ENCODE peak calls at places on chromosomes 4 and X, in eight cellular contexts. One of them, this sample, is unnamed.

GRCh38 chr4:147780137-147780777 is 48.4 kb downstream of the ARHGAP10 start:
- DNase-seq in pancreas: no peak
- DNase-seq in Karpas-422: peak; percentile 45
- DNase-seq in IMR-90: no peak
- DNase-seq in NT2/D1: no peak
- DNase-seq in cardiac fibroblast: no peak
- DNase-seq in AG04450: no peak
- DNase-seq in AG10803: no peak
- DNase-seq in this sample: no peak

GRCh38 chr4:120785202-120785601 is 137.3 kb downstream of the PRDM5 start:
- DNase-seq in cardiac fibroblast: no peak
- DNase-seq in Karpas-422: no peak
- DNase-seq in AG10803: no peak
- DNase-seq in pancreas: no peak
- DNase-seq in AG04450: no peak
- DNase-seq in NT2/D1: no peak
- DNase-seq in IMR-90: no peak
- DNase-seq in this sample: no peak

GRCh38 chr4:88866862-88867550 is 169.4 kb upstream of the NAP1L5 start:
- DNase-seq in pancreas: no peak
- DNase-seq in AG04450: no peak
- DNase-seq in IMR-90: peak; percentile 61
- DNase-seq in AG10803: no peak
- DNase-seq in cardiac fibroblast: peak; percentile 83
- DNase-seq in NT2/D1: no peak
- DNase-seq in Karpas-422: no peak
- DNase-seq in this sample: no peak

GRCh38 chrX:134608153-134608552 is 50.1 kb downstream of the PLAC1 start:
- DNase-seq in cardiac fibroblast: no peak
- DNase-seq in AG04450: no peak
- DNase-seq in pancreas: no peak
- DNase-seq in AG10803: no peak
- DNase-seq in NT2/D1: no peak
- DNase-seq in IMR-90: no peak
- DNase-seq in Karpas-422: no peak
- DNase-seq in this sample: no peak

GRCh38 chrX:124555036-124555595 is 208.8 kb downstream of the SH2D1A start:
- DNase-seq in IMR-90: peak; percentile 68
- DNase-seq in AG04450: peak; percentile 39
- DNase-seq in NT2/D1: no peak
- DNase-seq in pancreas: no peak
- DNase-seq in cardiac fibroblast: peak; percentile 8
- DNase-seq in AG10803: peak; percentile 71
- DNase-seq in Karpas-422: no peak
- DNase-seq in this sample: no peak

GRCh38 chrX:148161661-148162060 is 180.5 kb downstream of the FMR1NB start:
- DNase-seq in cardiac fibroblast: no peak
- DNase-seq in AG04450: no peak
- DNase-seq in AG10803: no peak
- DNase-seq in Karpas-422: no peak
- DNase-seq in NT2/D1: no peak
- DNase-seq in IMR-90: no peak
- DNase-seq in pancreas: no peak
- DNase-seq in this sample: no peak

GRCh38 chrX:26651755-26652154 is 435.8 kb downstream of the MAGEB5 start:
- DNase-seq in AG10803: no peak
- DNase-seq in pancreas: no peak
- DNase-seq in AG04450: no peak
- DNase-seq in cardiac fibroblast: peak; percentile 6
- DNase-seq in NT2/D1: no peak
- DNase-seq in Karpas-422: peak; percentile 71
- DNase-seq in IMR-90: no peak
- DNase-seq in this sample: no peak

GRCh38 chr4:140865253-140865652 is 109.1 kb upstream of the TBC1D9 start:
- DNase-seq in NT2/D1: no peak
- DNase-seq in Karpas-422: no peak
- DNase-seq in pancreas: no peak
- DNase-seq in IMR-90: no peak
- DNase-seq in AG04450: no peak
- DNase-seq in cardiac fibroblast: no peak
- DNase-seq in AG10803: no peak
- DNase-seq in this sample: no peak

GRCh38 chr4:177554966-177555574 is 112.8 kb upstream of the AGA start:
- DNase-seq in pancreas: peak; percentile 21
- DNase-seq in IMR-90: peak; percentile 50
- DNase-seq in cardiac fibroblast: peak; percentile 50
- DNase-seq in AG10803: peak; percentile 24
- DNase-seq in NT2/D1: no peak
- DNase-seq in AG04450: no peak
- DNase-seq in Karpas-422: peak; percentile 53
- DNase-seq in this sample: peak; percentile 12

GRCh38 chr4:169115897-169116254 is 105.8 kb upstream of the CBR4 start:
- DNase-seq in Karpas-422: no peak
- DNase-seq in pancreas: peak; percentile 62
- DNase-seq in AG10803: peak; percentile 97
- DNase-seq in NT2/D1: no peak
- DNase-seq in AG04450: peak; percentile 89
- DNase-seq in cardiac fibroblast: peak; percentile 98
- DNase-seq in IMR-90: peak; percentile 99
- DNase-seq in this sample: no peak

GRCh38 chr4:21992330-21992729 is 43.8 kb upstream of the KCNIP4 start:
- DNase-seq in cardiac fibroblast: peak; percentile 5
- DNase-seq in NT2/D1: no peak
- DNase-seq in AG10803: peak; percentile 40
- DNase-seq in AG04450: no peak
- DNase-seq in IMR-90: no peak
- DNase-seq in Karpas-422: no peak
- DNase-seq in pancreas: no peak
- DNase-seq in this sample: no peak

GRCh38 chrX:53056292-53056691 is 7.7 kb downstream of the GPR173 start:
- DNase-seq in Karpas-422: no peak
- DNase-seq in pancreas: no peak
- DNase-seq in AG04450: no peak
- DNase-seq in IMR-90: peak; percentile 45
- DNase-seq in cardiac fibroblast: peak; percentile 12
- DNase-seq in AG10803: no peak
- DNase-seq in NT2/D1: no peak
- DNase-seq in this sample: no peak

GRCh38 chrX:9610774-9611392 is 146.0 kb downstream of the TBL1X start:
- DNase-seq in NT2/D1: no peak
- DNase-seq in AG10803: peak; percentile 22
- DNase-seq in pancreas: no peak
- DNase-seq in Karpas-422: no peak
- DNase-seq in AG04450: no peak
- DNase-seq in IMR-90: peak; percentile 40
- DNase-seq in cardiac fibroblast: peak; percentile 40
- DNase-seq in this sample: no peak

GRCh38 chrX:154046262-154046771 is 26.6 kb upstream of the IRAK1 start:
- DNase-seq in AG10803: peak; percentile 87
- DNase-seq in cardiac fibroblast: peak; percentile 78
- DNase-seq in IMR-90: peak; percentile 86
- DNase-seq in NT2/D1: no peak
- DNase-seq in AG04450: peak; percentile 48
- DNase-seq in Karpas-422: no peak
- DNase-seq in pancreas: no peak
- DNase-seq in this sample: no peak

GRCh38 chrX:111719426-111720210 is 38.6 kb downstream of the ALG13 start:
- DNase-seq in cardiac fibroblast: peak; percentile 5
- DNase-seq in Karpas-422: peak; percentile 62
- DNase-seq in IMR-90: peak; percentile 16
- DNase-seq in pancreas: no peak
- DNase-seq in AG10803: peak; percentile 1
- DNase-seq in NT2/D1: no peak
- DNase-seq in AG04450: no peak
- DNase-seq in this sample: no peak

GRCh38 chr4:76087007-76087769 is 12.7 kb downstream of the ART3 start:
- DNase-seq in Karpas-422: no peak
- DNase-seq in IMR-90: peak; percentile 61
- DNase-seq in AG04450: peak; percentile 7
- DNase-seq in AG10803: peak; percentile 40
- DNase-seq in pancreas: peak; percentile 65
- DNase-seq in cardiac fibroblast: peak; percentile 79
- DNase-seq in NT2/D1: peak; percentile 59
- DNase-seq in this sample: peak; percentile 63
- H3K4me3 ChIP-seq in Karpas-422: no peak overlapping the region
- H3K4me3 ChIP-seq in IMR-90: no peak overlapping the region
- H3K4me3 ChIP-seq in AG04450: no peak overlapping the region
- H3K4me3 ChIP-seq in AG10803: no peak overlapping the region
- H3K4me3 ChIP-seq in pancreas: peak overlapping the region; percentile 11
- H3K4me3 ChIP-seq in cardiac fibroblast: no peak overlapping the region
- H3K4me3 ChIP-seq in NT2/D1: no peak overlapping the region
- H3K4me3 ChIP-seq in this sample: no peak overlapping the region

GRCh38 chrX:119989905-119990408 is 46.4 kb upstream of the NKAP start:
- DNase-seq in IMR-90: no peak
- DNase-seq in pancreas: no peak
- DNase-seq in NT2/D1: no peak
- DNase-seq in cardiac fibroblast: no peak
- DNase-seq in AG04450: no peak
- DNase-seq in Karpas-422: no peak
- DNase-seq in AG10803: no peak
- DNase-seq in this sample: no peak
- H3K4me3 ChIP-seq in IMR-90: no peak overlapping the region
- H3K4me3 ChIP-seq in pancreas: peak overlapping the region; percentile 46
- H3K4me3 ChIP-seq in NT2/D1: peak overlapping the region; percentile 61
- H3K4me3 ChIP-seq in cardiac fibroblast: no peak overlapping the region
- H3K4me3 ChIP-seq in AG04450: no peak overlapping the region
- H3K4me3 ChIP-seq in Karpas-422: no peak overlapping the region
- H3K4me3 ChIP-seq in AG10803: no peak overlapping the region
- H3K4me3 ChIP-seq in this sample: no peak overlapping the region

GRCh38 chrX:39720945-39721344 is 376.8 kb downstream of the BCOR start:
- DNase-seq in IMR-90: no peak
- DNase-seq in Karpas-422: no peak
- DNase-seq in NT2/D1: no peak
- DNase-seq in AG10803: no peak
- DNase-seq in pancreas: no peak
- DNase-seq in cardiac fibroblast: no peak
- DNase-seq in AG04450: no peak
- DNase-seq in this sample: no peak

GRCh38 chrX:39716802-39717540 is 380.8 kb downstream of the BCOR start:
- DNase-seq in IMR-90: no peak
- DNase-seq in cardiac fibroblast: no peak
- DNase-seq in Karpas-422: no peak
- DNase-seq in AG10803: no peak
- DNase-seq in NT2/D1: no peak
- DNase-seq in pancreas: no peak
- DNase-seq in AG04450: no peak
- DNase-seq in this sample: no peak

GRCh38 chrX:39718951-39719350 is 378.8 kb downstream of the BCOR start:
- DNase-seq in pancreas: no peak
- DNase-seq in cardiac fibroblast: no peak
- DNase-seq in Karpas-422: no peak
- DNase-seq in AG04450: no peak
- DNase-seq in NT2/D1: no peak
- DNase-seq in AG10803: no peak
- DNase-seq in IMR-90: no peak
- DNase-seq in this sample: no peak

GRCh38 chrX:39714471-39714870 is 383.3 kb downstream of the BCOR start:
- DNase-seq in pancreas: no peak
- DNase-seq in Karpas-422: no peak
- DNase-seq in IMR-90: no peak
- DNase-seq in cardiac fibroblast: no peak
- DNase-seq in AG04450: no peak
- DNase-seq in AG10803: no peak
- DNase-seq in NT2/D1: no peak
- DNase-seq in this sample: no peak

GRCh38 chrX:39716401-39716800 is 381.4 kb downstream of the BCOR start:
- DNase-seq in cardiac fibroblast: no peak
- DNase-seq in pancreas: no peak
- DNase-seq in NT2/D1: no peak
- DNase-seq in AG04450: no peak
- DNase-seq in Karpas-422: no peak
- DNase-seq in AG10803: no peak
- DNase-seq in IMR-90: no peak
- DNase-seq in this sample: no peak
- H3K4me3 ChIP-seq in cardiac fibroblast: no peak overlapping the region
- H3K4me3 ChIP-seq in pancreas: no peak overlapping the region
- H3K4me3 ChIP-seq in NT2/D1: no peak overlapping the region
- H3K4me3 ChIP-seq in AG04450: no peak overlapping the region
- H3K4me3 ChIP-seq in Karpas-422: no peak overlapping the region
- H3K4me3 ChIP-seq in AG10803: no peak overlapping the region
- H3K4me3 ChIP-seq in IMR-90: no peak overlapping the region
- H3K4me3 ChIP-seq in this sample: no peak overlapping the region

GRCh38 chr4:20192754-20193521 is 58.8 kb upstream of the SLIT2 start:
- DNase-seq in IMR-90: peak; percentile 59
- DNase-seq in cardiac fibroblast: peak; percentile 70
- DNase-seq in AG04450: no peak
- DNase-seq in NT2/D1: no peak
- DNase-seq in Karpas-422: no peak
- DNase-seq in AG10803: peak; percentile 17
- DNase-seq in pancreas: no peak
- DNase-seq in this sample: no peak

GRCh38 chr4:20193522-20193902 is 58.2 kb upstream of the SLIT2 start:
- DNase-seq in AG10803: no peak
- DNase-seq in pancreas: no peak
- DNase-seq in cardiac fibroblast: peak; percentile 40
- DNase-seq in NT2/D1: no peak
- DNase-seq in IMR-90: no peak
- DNase-seq in Karpas-422: no peak
- DNase-seq in AG04450: no peak
- DNase-seq in this sample: no peak

GRCh38 chr4:20196476-20196875 is 55.2 kb upstream of the SLIT2 start:
- DNase-seq in IMR-90: peak; percentile 32
- DNase-seq in pancreas: no peak
- DNase-seq in NT2/D1: no peak
- DNase-seq in cardiac fibroblast: peak; percentile 62
- DNase-seq in AG04450: no peak
- DNase-seq in Karpas-422: no peak
- DNase-seq in AG10803: no peak
- DNase-seq in this sample: no peak

GRCh38 chr4:20194079-20195013 is 57.4 kb upstream of the SLIT2 start:
- DNase-seq in AG10803: peak; percentile 89
- DNase-seq in IMR-90: peak; percentile 91
- DNase-seq in Karpas-422: no peak
- DNase-seq in AG04450: peak; percentile 56
- DNase-seq in cardiac fibroblast: peak; percentile 91
- DNase-seq in pancreas: no peak
- DNase-seq in NT2/D1: no peak
- DNase-seq in this sample: no peak

DNA sequence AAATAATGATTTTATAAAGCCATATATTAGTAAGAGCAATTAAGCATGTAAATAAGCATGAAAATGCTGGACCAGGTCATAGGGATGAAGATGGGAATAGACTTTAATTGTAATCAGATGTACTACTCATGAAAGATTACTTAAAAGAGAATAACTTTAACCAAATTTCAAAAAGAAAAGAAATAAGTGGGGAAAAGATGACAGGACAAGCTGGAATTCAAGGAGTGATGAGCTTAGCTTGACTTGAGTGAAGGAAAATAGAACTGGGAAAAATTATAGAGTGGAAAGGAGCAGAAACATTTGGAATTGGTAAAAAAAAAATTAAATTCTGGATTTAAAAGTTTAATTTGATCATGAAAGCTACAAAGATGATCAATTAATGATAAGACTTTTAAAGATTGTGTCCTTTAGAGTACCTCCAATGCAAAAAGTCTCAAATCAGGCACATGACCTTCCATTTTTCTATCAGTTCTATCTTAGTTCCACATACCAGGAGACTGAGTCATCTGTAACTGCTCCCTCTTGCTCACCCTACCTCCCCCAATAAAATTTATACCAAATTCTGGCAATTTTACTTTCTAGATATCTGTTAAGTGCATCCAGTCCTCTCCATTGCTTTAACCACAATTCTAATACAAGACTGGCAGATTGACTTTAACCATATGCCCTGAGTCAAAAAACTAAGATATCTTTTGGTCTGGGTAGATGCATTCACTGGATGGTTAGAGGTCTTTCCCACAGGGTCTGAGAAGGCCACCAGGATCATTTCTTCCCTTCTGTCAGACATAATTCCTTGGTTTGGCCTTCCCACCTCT is 56.4 kb upstream of the SLIT2 start:
- DNase-seq in cardiac fibroblast: peak; percentile 64
- DNase-seq in NT2/D1: no peak
- DNase-seq in AG04450: no peak
- DNase-seq in pancreas: no peak
- DNase-seq in AG10803: peak; percentile 61
- DNase-seq in IMR-90: peak; percentile 44
- DNase-seq in Karpas-422: no peak
- DNase-seq in this sample: no peak
- H3K4me3 ChIP-seq in cardiac fibroblast: no peak overlapping the region
- H3K4me3 ChIP-seq in NT2/D1: no peak overlapping the region
- H3K4me3 ChIP-seq in AG04450: no peak overlapping the region
- H3K4me3 ChIP-seq in pancreas: no peak overlapping the region
- H3K4me3 ChIP-seq in AG10803: no peak overlapping the region
- H3K4me3 ChIP-seq in IMR-90: no peak overlapping the region
- H3K4me3 ChIP-seq in Karpas-422: no peak overlapping the region
- H3K4me3 ChIP-seq in this sample: no peak overlapping the region

This sample was measured in neuronal stem cell.